ENCODE peak calls at places on chromosomes 7 and 10, in ten cellular contexts. R, F, T, N, A, H, G, C, O and J are unnamed samples.

GRCh38 chr7:120988591-120989299 is at the start of gene CPED1:
- DNase-seq in N (peak; percentile 84), A (peak; percentile 57), C (peak; percentile 84), R (no peak), G (peak; percentile 73), O (peak; percentile 79), F (peak; percentile 53), T (peak; percentile 31), H (peak; percentile 26), J (peak; percentile 55)

GRCh38 chr10:14707441-14707840 is 67.3 kb downstream of the FAM107B start:
- DNase-seq in G (no peak), C (no peak), R (no peak), T (no peak), F (no peak), N (no peak), A (no peak), H (no peak), O (no peak), J (no peak)

GRCh38 chr10:61688551-61689308 is 26.0 kb downstream of the CABCOCO1 start:
- DNase-seq in H (no peak), N (no peak), G (no peak), R (no peak), C (no peak), T (no peak), F (no peak), A (no peak), O (no peak), J (no peak)

GRCh38 chr10:7192831-7193348 is 217.9 kb downstream of the SFMBT2 start:
- DNase-seq in T (no peak), F (no peak), N (no peak), C (no peak), A (no peak), R (no peak), G (no peak), O (no peak), H (no peak), J (no peak)

GRCh38 chr10:13993169-13993568 is 337.6 kb downstream of the FRMD4A start:
- DNase-seq in R (no peak), O (peak; percentile 46), C (no peak), F (no peak), T (no peak), A (no peak), N (peak; percentile 28), G (peak; percentile 71), H (no peak), J (no peak)

GRCh38 chr7:98469088-98469487 is 68.2 kb upstream of the BAIAP2L1 start:
- DNase-seq in O (no peak), H (no peak), F (no peak), G (no peak), R (no peak), N (no peak), T (no peak), A (no peak), C (no peak), J (no peak)

GRCh38 chr10:125144693-125145623 is 15.4 kb downstream of the CTBP2 start:
- DNase-seq in H (peak; percentile 36), T (peak; percentile 37), G (no peak), O (no peak), N (no peak), F (peak; percentile 78), A (peak; percentile 49), C (no peak), R (no peak), J (peak; percentile 76)

GRCh38 chr10:3783313-3783689 is 1.7 kb downstream of the KLF6 start:
- DNase-seq in F (peak; percentile 67), R (peak; percentile 35), C (peak; percentile 49), A (peak; percentile 64), O (peak; percentile 62), H (peak; percentile 68), N (peak; percentile 72), T (no peak), G (no peak), J (peak; percentile 74)

GRCh38 chr7:26103541-26104070 is 48.4 kb upstream of the NFE2L3 start:
- DNase-seq in C (no peak), T (no peak), O (no peak), G (no peak), F (no peak), N (no peak), H (no peak), R (no peak), A (no peak), J (peak; percentile 80)